ENCODE peak calls at places on chromosome 21, in four cellular contexts. H is HepG2, I is H1, X is K562. O is an unnamed sample.

GRCh38 chr21:29025328-29025713 is 853 bp downstream of the USP16 start:
- DNase-seq in H (no peak), I (no peak), X (peak; percentile 52), O (no peak)

GRCh38 chr21:46324390-46325072 is 575 bp downstream of the PCNT start:
- DNase-seq in H (peak; percentile 42), I (peak; percentile 90), X (peak; percentile 90), O (peak; percentile 44)

GRCh38 chr21:45427331-45428271 is 22.6 kb downstream of the COL18A1 start:
- DNase-seq in H (peak; percentile 93), I (no peak), X (peak; percentile 73), O (peak; percentile 92)

GRCh38 chr21:28899744-28900143 is 92.9 kb downstream of the LTN1 start:
- DNase-seq in H (no peak), I (no peak), X (no peak), O (peak; percentile 2)

GRCh38 chr21:15686506-15686905 is 43.3 kb upstream of the USP25 start:
- DNase-seq in H (no peak), I (no peak), X (no peak), O (no peak)

GRCh38 chr21:26845066-26845749 is at the start of gene ADAMTS1:
- DNase-seq in H (peak; percentile 4), I (peak; percentile 91), X (no peak), O (peak; percentile 38)

GRCh38 chr21:25296239-25296638 is 311.0 kb downstream of the MRPL39 start:
- DNase-seq in H (no peak), I (no peak), X (no peak), O (no peak)

GRCh38 chr21:41361786-41362604 is at the start of gene MX2:
- DNase-seq in H (peak; percentile 35), I (no peak), X (no peak), O (no peak)

GRCh38 chr21:42379425-42380215 is 13.3 kb upstream of the TFF1 start:
- DNase-seq in H (no peak), I (no peak), X (no peak), O (no peak)

GRCh38 chr21:40846566-40847411 is at the start of gene DSCAM:
- DNase-seq in H (no peak), I (peak; percentile 70), X (no peak), O (no peak)

GRCh38 chr21:14677639-14678179 is 131.6 kb upstream of the SAMSN1 start:
- DNase-seq in H (no peak), I (no peak), X (peak; percentile 83), O (no peak)

GRCh38 chr21:22438428-22439086 is 1440.3 kb downstream of the NCAM2 start:
- DNase-seq in H (no peak), I (no peak), X (no peak), O (no peak)
- H3K4me3 ChIP-seq in H (no peak overlapping the region), I (no peak overlapping the region), X (no peak overlapping the region), O (no peak overlapping the region)

GRCh38 chr21:39523398-39523797 is 71.6 kb downstream of the SH3BGR start:
- DNase-seq in H (no peak), I (no peak), X (no peak), O (no peak)
- TF ChIP-seq RNF2 in H (no peak), I (no peak), X (no peak), O (no peak)

DNA sequence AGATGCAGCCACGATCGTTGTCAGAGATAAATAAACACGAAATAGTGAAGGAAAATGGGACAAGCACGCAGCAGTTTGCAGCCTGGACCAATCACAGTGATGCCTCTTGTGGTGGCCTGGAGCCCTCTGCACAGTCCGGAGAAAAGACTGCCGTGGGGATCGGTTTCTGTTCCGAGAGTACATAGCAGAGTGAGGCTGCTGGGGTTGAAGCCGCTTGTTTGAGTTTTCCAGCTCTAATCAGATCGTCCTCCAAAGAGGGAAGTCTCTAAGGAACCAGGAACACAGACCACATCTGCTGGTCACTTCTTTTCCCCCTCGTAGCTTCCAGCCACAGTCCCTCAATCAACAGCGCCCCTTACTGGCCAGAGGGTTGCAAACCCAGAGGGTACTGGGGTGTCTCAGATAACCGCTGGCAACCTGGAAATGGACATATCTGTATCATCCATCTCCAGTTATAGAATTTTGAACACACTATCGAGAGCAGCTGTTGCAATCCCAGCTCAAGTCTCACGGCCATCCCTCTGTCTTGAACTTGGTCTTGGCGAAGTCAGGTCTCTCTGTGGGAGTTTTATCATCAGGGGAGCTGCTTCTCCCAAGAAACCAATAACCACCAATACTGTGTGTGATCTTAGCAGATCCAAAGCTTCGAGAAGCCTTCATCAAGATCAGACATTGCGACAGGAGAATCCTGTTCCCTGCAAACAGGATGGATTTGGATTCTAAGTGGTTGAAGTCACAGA is 57.4 kb downstream of the OLIG1 start:
- DNase-seq in H (peak; percentile 56), I (peak; percentile 90), X (peak; percentile 77), O (peak; percentile 59)
- H3K4me3 ChIP-seq in H (peak overlapping the region; percentile 37), I (peak overlapping the region; percentile 17), X (no peak overlapping the region), O (peak overlapping the region; percentile 41)

GRCh38 chr21:35314896-35315582 is 265.9 kb upstream of the RUNX1 start:
- DNase-seq in H (no peak), I (no peak), X (no peak), O (no peak)
- TF ChIP-seq RNF2 in H (no peak), I (no peak), X (no peak), O (no peak)

DNA sequence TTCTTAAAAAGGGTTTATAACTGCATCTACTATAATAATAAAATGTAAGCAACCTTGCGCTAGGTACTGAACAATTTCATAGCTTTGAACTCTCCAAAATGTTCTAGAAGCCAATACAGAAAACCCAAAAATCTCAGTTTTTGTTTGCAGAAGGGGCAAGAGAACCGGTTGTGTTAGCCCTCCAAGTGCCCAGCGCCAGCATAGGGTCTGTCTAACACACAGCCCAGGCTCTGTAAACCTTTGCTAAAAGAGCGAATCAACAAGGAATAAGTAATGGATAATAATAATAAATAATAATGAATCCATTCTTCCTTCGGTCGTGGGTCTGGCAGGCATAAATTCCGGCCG is 333 bp upstream of the CHAF1B start:
- DNase-seq in H (no peak), I (no peak), X (no peak), O (no peak)
- H3K4me3 ChIP-seq in H (peak overlapping the region; percentile 51), I (no peak overlapping the region), X (peak overlapping the region; percentile 95), O (peak overlapping the region; percentile 81)

GRCh38 chr21:36852293-36852692 is 114.2 kb downstream of the HLCS start:
- DNase-seq in H (no peak), I (no peak), X (no peak), O (no peak)

GRCh38 chr21:36852864-36853263 is 113.6 kb downstream of the HLCS start:
- DNase-seq in H (no peak), I (no peak), X (no peak), O (no peak)

GRCh38 chr21:36856643-36857042 is 109.8 kb downstream of the HLCS start:
- DNase-seq in H (no peak), I (no peak), X (no peak), O (no peak)

GRCh38 chr21:36851121-36851520 is 115.3 kb downstream of the HLCS start:
- DNase-seq in H (no peak), I (no peak), X (no peak), O (no peak)

GRCh38 chr21:36854391-36854790 is 112.1 kb downstream of the HLCS start:
- DNase-seq in H (peak; percentile 52), I (peak; percentile 81), X (peak; percentile 78), O (peak; percentile 75)
- TF ChIP-seq RNF2 in H (no peak), I (no peak), X (no peak), O (no peak)

GRCh38 chr21:34576043-34576466 is 38.9 kb downstream of the RCAN1 start:
- DNase-seq in H (no peak), I (no peak), X (no peak), O (no peak)
- H3K4me3 ChIP-seq in H (no peak overlapping the region), I (no peak overlapping the region), X (no peak overlapping the region), O (no peak overlapping the region)